ENCODE peak calls at places on chromosomes 6 and 20, in four cellular contexts. A is Peyer's patch, K is endothelial cell of umbilical vein, S is pancreas. J is an unnamed sample.

GRCh38 chr6:150891886-150892485 is 26.5 kb downstream of the MTHFD1L start:
- DNase-seq in A (peak), K (peak), S (peak), J (peak)

GRCh38 chr6:4805553-4806307 is 29.5 kb downstream of the CDYL start:
- DNase-seq in A (peak), K (peak), S (peak), J (no peak)

GRCh38 chr20:44083220-44083933 is 103.6 kb downstream of the JPH2 start:
- DNase-seq in A (no peak), K (no peak), S (no peak), J (no peak)

GRCh38 chr6:127481081-127481480 is 21.9 kb upstream of the KIAA0408 start:
- DNase-seq in A (no peak), K (no peak), S (no peak), J (no peak)

GRCh38 chr20:45341579-45341938 is 6.7 kb downstream of the SDC4 start:
- DNase-seq in A (no peak), K (no peak), S (peak), J (no peak)

GRCh38 chr20:46631874-46632446 is 19.3 kb downstream of the SLC13A3 start:
- DNase-seq in A (no peak), K (no peak), S (no peak), J (no peak)

GRCh38 chr6:35727206-35727934 is 9.5 kb upstream of the ARMC12 start:
- DNase-seq in A (peak), K (peak), S (peak), J (no peak)

GRCh38 chr6:136333824-136334464 is 44.3 kb upstream of the BCLAF1 start:
- DNase-seq in A (no peak), K (no peak), S (no peak), J (no peak)

GRCh38 chr6:14804444-14805210 is 441.2 kb upstream of the JARID2 start:
- DNase-seq in A (peak), K (no peak), S (peak), J (no peak)

GRCh38 chr6:10347561-10348327 is 67.1 kb downstream of the TFAP2A start:
- DNase-seq in A (no peak), K (no peak), S (no peak), J (no peak)

GRCh38 chr6:707576-708236 is 14.8 kb upstream of the EXOC2 start:
- DNase-seq in A (no peak), K (no peak), S (no peak), J (no peak)

GRCh38 chr6:112502348-112503130 is 155.4 kb downstream of the RFPL4B start:
- DNase-seq in A (no peak), K (peak), S (no peak), J (no peak)

GRCh38 chr6:128500017-128500416 is 20.4 kb downstream of the PTPRK start:
- DNase-seq in A (no peak), K (no peak), S (no peak), J (no peak)

GRCh38 chr6:137775720-137776119 is 91.3 kb upstream of the TNFAIP3 start:
- DNase-seq in A (no peak), K (peak), S (no peak), J (no peak)

GRCh38 chr6:99573980-99574617 is 5.6 kb upstream of the CCNC start:
- DNase-seq in A (no peak), K (no peak), S (no peak), J (no peak)

GRCh38 chr6:72643214-72643613 is 21.4 kb downstream of the KCNQ5 start:
- DNase-seq in A (no peak), K (no peak), S (no peak), J (no peak)

GRCh38 chr20:61733891-61734732 is 331.6 kb downstream of the TAF4 start:
- DNase-seq in A (no peak), K (no peak), S (no peak), J (no peak)

GRCh38 chr6:12608874-12609273 is 107.7 kb upstream of the PHACTR1 start:
- DNase-seq in A (no peak), K (peak), S (no peak), J (no peak)

GRCh38 chr20:35523298-35523888 is 6.1 kb downstream of the C20orf173 start:
- DNase-seq in A (no peak), K (no peak), S (no peak), J (no peak)

GRCh38 chr20:20497242-20497985 is 129.5 kb downstream of the INSM1 start:
- DNase-seq in A (no peak), K (no peak), S (no peak), J (no peak)

GRCh38 chr6:32836873-32837272 is 1.7 kb downstream of the TAP2 start:
- DNase-seq in A (no peak), K (no peak), S (no peak), J (no peak)

GRCh38 chr20:8877294-8877693 is 191.6 kb upstream of the PLCB4 start:
- DNase-seq in A (no peak), K (no peak), S (no peak), J (no peak)

GRCh38 chr6:45663181-45664180 is 285.7 kb upstream of the SUPT3H start:
- DNase-seq in A (peak), K (peak), S (no peak), J (peak)

GRCh38 chr6:10409160-10409765 is 5.6 kb downstream of the TFAP2A start:
- DNase-seq in A (no peak), K (no peak), S (no peak), J (no peak)

GRCh38 chr20:10857362-10858070 is 183.7 kb upstream of the JAG1 start:
- DNase-seq in A (peak), K (peak), S (no peak), J (no peak)

GRCh38 chr6:56807335-56807991 is 147.4 kb upstream of the BEND6 start:
- DNase-seq in A (no peak), K (no peak), S (no peak), J (no peak)

GRCh38 chr6:127918506-127919427 is 17.9 kb upstream of the THEMIS start:
- DNase-seq in A (no peak), K (no peak), S (no peak), J (no peak)

GRCh38 chr6:160388922-160389321 is 40.7 kb downstream of the SLC22A3 start:
- DNase-seq in A (no peak), K (no peak), S (no peak), J (no peak)

GRCh38 chr20:35398660-35399144 is 13.1 kb downstream of the UQCC1 start:
- DNase-seq in A (no peak), K (peak), S (no peak), J (no peak)

GRCh38 chr6:100344761-100345160 is 120.0 kb downstream of the SIM1 start:
- DNase-seq in A (no peak), K (no peak), S (no peak), J (no peak)

GRCh38 chr6:50062051-50062450 is 12.3 kb upstream of the DEFB112 start:
- DNase-seq in A (no peak), K (no peak), S (no peak), J (no peak)

GRCh38 chr6:33091957-33092356 is 16.2 kb downstream of the HLA-DPB1 start:
- DNase-seq in A (peak), K (no peak), S (no peak), J (peak)

GRCh38 chr20:41308290-41308691 is 9.2 kb downstream of the ZHX3 start:
- DNase-seq in A (no peak), K (peak), S (no peak), J (no peak)

GRCh38 chr20:37711001-37711400 is 17.2 kb downstream of the CTNNBL1 start:
- DNase-seq in A (no peak), K (peak), S (no peak), J (no peak)

GRCh38 chr20:37706298-37706697 is 12.5 kb downstream of the CTNNBL1 start:
- DNase-seq in A (no peak), K (no peak), S (no peak), J (no peak)

GRCh38 chr20:37714973-37715657 is 21.3 kb downstream of the CTNNBL1 start:
- DNase-seq in A (no peak), K (no peak), S (no peak), J (no peak)

GRCh38 chr20:37711987-37712961 is 18.4 kb downstream of the CTNNBL1 start:
- DNase-seq in A (no peak), K (peak), S (no peak), J (no peak)
- TF ChIP-seq CTCF in A (no peak), K (no peak), S (no peak), J (no peak)

DNA sequence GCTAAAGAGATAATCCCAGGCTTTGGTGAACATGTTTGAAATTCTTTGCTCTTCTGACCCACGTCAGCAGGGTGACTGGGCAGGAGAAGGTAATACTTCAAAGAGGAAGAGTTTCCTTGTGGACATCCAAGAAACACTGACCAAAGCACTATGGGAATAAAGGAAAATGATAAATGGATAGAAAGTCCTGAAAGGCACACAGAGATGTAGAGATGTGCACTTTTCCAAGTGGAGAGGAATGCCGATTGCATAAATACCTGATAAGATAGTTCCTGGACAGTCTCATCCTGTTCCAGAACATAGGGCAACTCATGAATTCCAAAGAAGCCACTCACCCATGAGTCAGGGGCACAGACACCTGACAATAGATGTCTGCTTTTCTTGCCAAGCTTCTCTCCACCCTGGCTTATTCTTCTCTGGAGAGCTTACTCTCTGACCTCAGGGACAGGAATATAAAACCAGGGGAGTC is 191.3 kb upstream of the FOXA2 start:
- DNase-seq in A (no peak), K (peak), S (no peak), J (no peak)
- TF ChIP-seq CTCF in A (no peak), K (no peak), S (no peak), J (no peak)

GRCh38 chr6:149861603-149862423 is 2.3 kb downstream of the LRP11 start:
- DNase-seq in A (no peak), K (peak), S (no peak), J (no peak)

GRCh38 chr6:149859368-149859767 is 4.8 kb downstream of the LRP11 start:
- DNase-seq in A (no peak), K (peak), S (peak), J (no peak)

GRCh38 chr6:149860513-149860833 is 3.7 kb downstream of the LRP11 start:
- DNase-seq in A (no peak), K (no peak), S (no peak), J (no peak)

GRCh38 chr6:149859938-149860337 is 4.2 kb downstream of the LRP11 start:
- DNase-seq in A (no peak), K (no peak), S (no peak), J (no peak)

DNA sequence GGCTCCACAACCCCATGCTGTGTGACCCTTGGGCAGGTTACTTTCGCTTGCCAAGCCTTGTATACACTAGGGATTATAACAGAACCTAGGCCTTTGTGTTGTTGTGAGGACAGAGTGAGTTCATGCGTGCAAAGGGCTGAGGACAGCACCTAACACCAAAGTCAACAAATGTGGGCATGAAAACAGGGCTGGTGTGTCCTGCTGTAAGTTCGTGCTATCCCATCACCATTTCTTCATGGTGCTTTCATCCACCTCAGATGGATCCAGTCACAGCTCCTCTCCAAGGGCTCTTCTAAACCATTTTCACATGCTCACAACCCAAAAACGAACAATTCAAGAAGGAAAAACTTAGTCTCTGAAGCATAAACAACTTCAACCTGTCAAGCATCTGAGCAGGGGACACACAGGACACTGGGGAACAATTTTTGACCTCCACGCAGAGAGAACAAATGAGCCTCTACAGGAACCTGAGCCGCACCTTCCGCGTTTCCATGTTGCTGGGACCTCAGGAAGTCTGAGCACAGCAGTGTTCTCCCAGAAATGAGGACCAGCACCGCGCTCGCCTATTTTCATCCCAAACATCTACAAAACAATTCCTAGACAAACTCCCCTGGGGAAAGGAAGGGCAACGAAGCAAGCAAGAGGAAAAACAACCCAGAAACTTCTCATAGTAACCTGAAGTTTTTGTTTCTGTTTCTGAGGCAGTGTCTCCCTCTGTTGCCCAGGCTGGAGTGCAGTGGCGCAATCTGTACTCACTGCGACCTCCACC is 3.1 kb downstream of the LRP11 start:
- DNase-seq in A (no peak), K (peak), S (no peak), J (no peak)
- TF ChIP-seq CTCF in A (no peak), K (peak), S (no peak), J (no peak)

GRCh38 chr20:25083773-25084615 is 2.1 kb upstream of the VSX1 start:
- DNase-seq in A (no peak), K (no peak), S (no peak), J (no peak)
- TF ChIP-seq CTCF in A (no peak), K (peak), S (no peak), J (no peak)

DNA sequence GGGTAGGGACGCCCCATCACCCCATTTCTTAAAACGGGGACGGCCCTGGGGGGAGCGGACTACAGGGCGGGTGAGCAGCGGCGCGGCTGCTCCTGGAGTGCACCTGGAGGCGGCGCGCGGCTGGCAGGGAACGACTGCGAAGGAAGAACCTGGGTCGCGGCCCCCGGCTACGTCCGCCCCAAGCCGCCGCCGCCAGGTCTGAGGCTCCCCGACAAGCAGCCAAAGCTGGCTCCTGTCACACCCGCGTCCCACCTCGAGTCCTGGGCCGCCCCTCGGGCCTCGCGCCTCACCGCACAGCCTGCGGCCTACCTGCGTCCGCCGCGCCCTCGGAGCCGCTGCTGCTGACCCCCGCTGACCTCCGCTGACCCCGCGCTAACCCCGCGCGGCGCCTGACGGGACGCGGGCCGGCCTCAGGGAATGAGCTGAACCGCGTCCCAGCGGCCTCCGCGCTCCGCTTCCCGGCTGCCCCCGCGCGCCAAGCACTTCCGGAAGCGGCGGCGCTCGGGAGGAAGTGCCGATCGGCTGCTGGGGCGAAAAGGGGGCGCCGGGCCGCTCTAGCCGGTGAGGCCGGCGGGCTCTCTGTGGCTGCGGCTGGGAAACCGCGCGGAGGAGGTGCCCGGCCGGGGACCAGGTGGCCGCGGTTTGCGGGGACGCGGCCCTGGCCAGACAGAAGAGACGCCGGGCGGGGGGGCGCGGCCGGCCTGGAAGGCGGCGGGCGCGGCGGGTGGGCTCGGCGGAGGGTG is at the start of the genes ARFRP1 and ZGPAT:
- DNase-seq in A (peak), K (peak), S (peak), J (peak)
- TF ChIP-seq CTCF in A (no peak), K (no peak), S (no peak), J (no peak)

DNA sequence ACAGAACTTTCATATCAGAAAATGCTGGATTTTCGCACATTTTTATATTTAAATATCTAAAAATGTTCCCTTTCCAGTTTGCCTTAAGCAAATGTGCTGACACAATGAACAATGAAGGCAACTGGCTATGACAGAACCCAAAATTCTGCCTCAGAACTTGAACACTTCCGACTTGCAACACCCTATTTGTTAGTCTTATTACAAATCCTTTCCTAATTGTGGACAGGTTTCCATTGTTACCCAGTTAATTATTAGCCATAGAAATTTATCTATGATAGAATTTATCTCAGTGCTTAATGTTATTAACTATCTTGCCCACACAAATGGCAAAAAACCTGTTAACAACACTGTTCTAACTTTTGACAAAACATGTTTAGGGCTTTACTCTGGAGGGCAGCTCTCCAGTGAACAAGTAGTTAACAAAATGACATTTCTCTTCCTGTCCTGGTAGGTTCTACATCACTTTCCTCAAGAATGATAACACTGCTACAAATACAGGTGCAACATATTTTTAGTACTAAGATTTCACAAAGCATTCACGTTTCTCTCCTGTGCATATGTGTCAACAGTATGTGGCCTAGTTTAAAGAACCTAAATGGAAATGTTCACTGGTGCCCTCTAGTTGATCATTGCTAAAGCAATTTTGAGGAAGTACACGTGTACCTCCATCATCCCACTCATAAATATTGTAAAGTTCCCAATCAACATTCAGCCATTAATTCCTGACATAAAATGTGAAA is 58.4 kb downstream of the HIVEP2 start:
- DNase-seq in A (no peak), K (peak), S (no peak), J (no peak)
- TF ChIP-seq CTCF in A (no peak), K (peak), S (no peak), J (peak)

GRCh38 chr6:3451498-3451897 is 5.4 kb downstream of the SLC22A23 start:
- DNase-seq in A (no peak), K (no peak), S (no peak), J (no peak)

GRCh38 chr6:3454206-3455016 is 2.4 kb downstream of the SLC22A23 start:
- DNase-seq in A (no peak), K (no peak), S (no peak), J (no peak)

GRCh38 chr6:3455121-3455489 is 1.7 kb downstream of the SLC22A23 start:
- DNase-seq in A (peak), K (no peak), S (no peak), J (no peak)

GRCh38 chr6:3455490-3456394 is 1.1 kb downstream of the SLC22A23 start:
- DNase-seq in A (peak), K (peak), S (peak), J (no peak)

DNA sequence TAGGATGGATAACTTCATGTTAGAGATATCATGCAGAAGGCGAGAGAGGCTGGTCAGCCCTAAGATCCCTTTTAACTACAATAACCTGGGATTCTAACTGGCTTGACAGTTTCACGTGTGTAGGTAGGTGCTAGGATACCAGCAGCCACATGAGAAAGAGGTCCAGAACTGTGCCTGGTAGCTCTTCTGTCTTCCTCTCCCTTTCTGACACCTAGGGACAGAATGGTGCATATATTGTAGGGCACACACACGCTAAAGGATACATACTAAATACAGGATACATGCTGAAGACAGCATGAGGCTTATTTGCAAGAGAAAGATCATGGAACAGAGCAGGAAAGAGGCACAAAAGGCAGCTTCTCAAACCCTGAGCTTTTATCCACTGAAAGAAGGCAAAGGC is 3.4 kb downstream of the SLC22A23 start:
- DNase-seq in A (no peak), K (no peak), S (no peak), J (no peak)
- TF ChIP-seq CTCF in A (no peak), K (no peak), S (no peak), J (no peak)

DNA sequence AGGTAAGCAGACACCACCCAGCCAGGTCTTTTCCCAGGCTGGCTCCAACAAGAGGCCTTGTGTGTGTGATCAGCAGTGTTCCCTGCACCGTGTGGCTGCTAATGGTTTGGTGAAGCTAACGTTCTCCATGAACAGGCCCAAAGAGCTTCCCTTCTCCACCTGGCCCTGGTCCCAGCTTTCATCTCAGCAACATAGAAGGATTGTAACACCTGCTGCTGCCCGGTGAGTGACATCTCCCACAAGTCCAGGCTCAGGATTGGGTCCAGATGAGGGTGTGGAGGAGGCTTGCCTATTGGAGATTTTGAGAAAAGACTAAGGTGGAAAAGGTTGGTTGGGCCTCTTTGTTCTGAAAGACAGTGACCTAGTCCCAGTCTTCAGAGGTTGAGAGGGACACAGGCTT is 89.6 kb downstream of the TMEM242 start:
- DNase-seq in A (peak), K (no peak), S (no peak), J (no peak)
- TF ChIP-seq CTCF in A (no peak), K (no peak), S (no peak), J (no peak)

J was measured in natural killer cell.